ENCODE peak calls at places on chromosome 5, in eight cellular contexts. I, F, E, W, B, P, Z and C are unnamed samples.

GRCh38 chr5:139740138-139740992 is 55.2 kb upstream of the PSD2 start:
- DNase-seq in I (no peak), F (no peak), E (no peak), W (no peak), B (no peak), P (no peak), Z (no peak), C (no peak)

GRCh38 chr5:127518319-127518621 is 830 bp downstream of the PRRC1 start:
- DNase-seq in I (no peak), F (peak; percentile 60), E (no peak), W (no peak), B (no peak), P (no peak), Z (no peak), C (no peak)

GRCh38 chr5:137923856-137924255 is 34.6 kb downstream of the PKD2L2 start:
- DNase-seq in I (no peak), F (no peak), E (no peak), W (peak; percentile 6), B (no peak), P (no peak), Z (no peak), C (no peak)

GRCh38 chr5:139763584-139764249 is 31.9 kb upstream of the PSD2 start:
- DNase-seq in I (no peak), F (no peak), E (no peak), W (no peak), B (no peak), P (no peak), Z (no peak), C (no peak)

GRCh38 chr5:74316064-74316586 is 324.4 kb downstream of the ENC1 start:
- DNase-seq in I (no peak), F (peak; percentile 99), E (peak; percentile 91), W (peak; percentile 73), B (peak; percentile 15), P (no peak), Z (peak; percentile 78), C (peak; percentile 85)

GRCh38 chr5:98365126-98365525 is 408.3 kb upstream of the RGMB start:
- DNase-seq in I (no peak), F (no peak), E (no peak), W (no peak), B (no peak), P (peak; percentile 56), Z (no peak), C (no peak)

GRCh38 chr5:138664276-138664943 is 88.8 kb upstream of the CTNNA1 start:
- DNase-seq in I (no peak), F (peak; percentile 89), E (peak; percentile 65), W (peak; percentile 57), B (no peak), P (no peak), Z (no peak), C (no peak)

GRCh38 chr5:177366528-177367322 is 9.0 kb downstream of the RGS14 start:
- DNase-seq in I (peak; percentile 89), F (no peak), E (no peak), W (peak; percentile 97), B (peak; percentile 75), P (peak; percentile 95), Z (peak; percentile 96), C (no peak)

GRCh38 chr5:39671421-39672110 is 246.8 kb upstream of the DAB2 start:
- DNase-seq in I (no peak), F (no peak), E (no peak), W (no peak), B (no peak), P (no peak), Z (no peak), C (no peak)

GRCh38 chr5:100518377-100518776 is 16.8 kb upstream of the FAM174A start:
- DNase-seq in I (no peak), F (no peak), E (no peak), W (no peak), B (no peak), P (no peak), Z (no peak), C (no peak)

GRCh38 chr5:150523472-150524350 is 15.8 kb downstream of the NDST1 start:
- DNase-seq in I (no peak), F (peak; percentile 39), E (no peak), W (peak; percentile 63), B (peak; percentile 73), P (peak; percentile 59), Z (peak; percentile 48), C (peak; percentile 66)

GRCh38 chr5:74401566-74402320 is 238.8 kb downstream of the ENC1 start:
- DNase-seq in I (no peak), F (no peak), E (no peak), W (no peak), B (no peak), P (no peak), Z (no peak), C (no peak)

GRCh38 chr5:130337179-130337888 is 433.1 kb downstream of the CHSY3 start:
- DNase-seq in I (no peak), F (peak; percentile 27), E (no peak), W (peak; percentile 36), B (no peak), P (no peak), Z (no peak), C (no peak)

GRCh38 chr5:154214236-154215106 is 23.9 kb downstream of the GALNT10 start:
- DNase-seq in I (no peak), F (peak; percentile 82), E (no peak), W (no peak), B (no peak), P (no peak), Z (no peak), C (no peak)

GRCh38 chr5:126631920-126632319 is 31.2 kb downstream of the PHAX start:
- DNase-seq in I (no peak), F (no peak), E (no peak), W (no peak), B (peak; percentile 12), P (no peak), Z (no peak), C (no peak)

DNA sequence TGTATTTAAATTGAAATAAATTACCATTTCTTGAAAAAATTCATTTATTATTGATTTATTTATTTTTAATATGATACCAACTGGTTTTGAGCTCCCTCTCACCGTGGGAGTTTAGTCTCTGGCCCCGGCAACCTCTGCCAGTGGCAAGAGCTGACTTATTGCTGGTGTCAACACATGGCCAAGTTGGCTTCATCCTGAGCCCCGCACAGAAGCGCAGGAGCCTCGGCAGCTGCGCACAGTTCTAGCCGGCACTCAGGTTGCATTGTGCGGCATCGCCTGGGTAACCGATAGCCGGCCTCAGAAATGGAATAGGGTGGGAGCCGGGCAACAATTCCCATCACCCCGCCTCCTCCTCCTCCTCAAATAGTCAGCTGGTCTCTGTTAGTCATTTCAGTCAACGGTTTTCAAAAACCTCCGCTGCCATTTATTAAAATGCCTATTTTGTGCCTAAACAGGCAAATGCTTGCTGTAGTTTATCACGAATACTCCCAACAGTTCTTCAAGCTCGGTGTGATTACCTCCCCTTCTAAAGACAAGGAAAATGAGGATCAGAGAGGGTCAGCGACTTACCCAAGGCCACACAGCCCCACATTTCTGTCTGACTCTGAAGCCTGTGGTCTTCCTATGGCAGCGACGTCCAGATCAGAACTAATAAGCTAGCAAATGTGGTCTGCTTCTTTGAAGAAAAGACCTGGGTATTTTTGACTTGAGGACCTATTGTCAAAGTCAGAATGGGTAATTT is 15.7 kb upstream of the MSX2 start:
- DNase-seq in I (no peak), F (no peak), E (no peak), W (no peak), B (no peak), P (no peak), Z (no peak), C (no peak)
- H3K27me3 ChIP-seq in I (peaks cover 95% of the 10 kb centered on the region), F (no peaks in the 10 kb centered on the region), E (peaks cover 4% of the 10 kb centered on the region), W (no peaks in the 10 kb centered on the region), B (peaks cover 25% of the 10 kb centered on the region), P (no peaks in the 10 kb centered on the region), Z (peaks cover 23% of the 10 kb centered on the region), C (peaks cover 4% of the 10 kb centered on the region)

GRCh38 chr5:143432658-143433239 is 29.3 kb upstream of the NR3C1 start:
- DNase-seq in I (no peak), F (no peak), E (no peak), W (peak; percentile 14), B (peak; percentile 22), P (no peak), Z (no peak), C (no peak)

GRCh38 chr5:143435207-143435657 is 31.7 kb upstream of the NR3C1 start:
- DNase-seq in I (no peak), F (no peak), E (no peak), W (no peak), B (no peak), P (peak; percentile 24), Z (peak; percentile 23), C (no peak)

GRCh38 chr5:143436871-143437270 is 33.4 kb upstream of the NR3C1 start:
- DNase-seq in I (no peak), F (peak; percentile 42), E (no peak), W (no peak), B (no peak), P (no peak), Z (no peak), C (no peak)

GRCh38 chr5:143433680-143434079 is 30.2 kb upstream of the NR3C1 start:
- DNase-seq in I (no peak), F (no peak), E (no peak), W (no peak), B (no peak), P (no peak), Z (no peak), C (no peak)

DNA sequence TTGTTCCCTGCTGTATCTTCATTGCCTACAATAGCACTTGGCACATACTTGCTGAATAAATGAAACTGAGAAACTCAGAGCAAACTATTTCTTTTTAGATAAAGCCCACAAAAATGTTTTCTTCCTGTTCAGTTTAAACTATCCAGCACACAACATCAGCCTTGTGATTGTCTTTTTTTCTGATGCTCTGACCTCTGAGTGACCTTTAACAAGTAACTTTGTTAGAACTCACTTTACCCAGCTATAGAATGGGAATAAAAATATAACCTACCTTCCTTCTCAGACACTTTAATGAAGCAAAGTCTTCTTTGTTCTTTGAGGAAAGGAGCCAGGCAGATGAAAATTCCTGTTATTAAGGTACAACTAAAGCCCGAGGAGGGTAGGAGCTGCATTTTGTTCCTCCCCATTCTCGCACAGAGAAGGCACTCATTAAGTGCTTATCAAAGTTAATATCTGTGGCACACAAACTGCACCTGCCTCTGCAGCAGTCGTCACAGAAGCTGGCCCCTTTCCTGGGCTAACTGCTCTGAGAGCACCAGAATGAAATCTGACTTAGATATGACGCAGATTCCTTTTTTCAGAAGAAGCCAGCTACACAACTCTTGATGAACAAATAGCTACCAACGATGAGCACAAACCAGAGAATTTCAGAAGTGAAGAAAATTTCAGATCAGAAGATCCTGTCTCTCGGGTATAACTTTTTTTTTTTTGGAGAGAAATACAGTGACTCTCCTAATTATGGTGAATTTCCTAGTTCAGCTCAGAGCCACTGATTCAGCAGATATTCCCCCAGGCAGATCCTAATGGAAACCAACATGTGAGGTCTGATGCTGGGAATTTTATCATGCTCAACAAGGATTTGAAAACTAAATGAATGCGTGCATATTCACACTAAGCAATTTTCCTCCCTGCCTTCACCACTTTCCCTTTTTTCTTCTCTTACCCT is 31.0 kb upstream of the NR3C1 start:
- DNase-seq in I (no peak), F (no peak), E (no peak), W (no peak), B (no peak), P (no peak), Z (no peak), C (no peak)
- H3K4me3 ChIP-seq in I (peak overlapping the region; percentile 26), F (no peak overlapping the region), E (peak overlapping the region; percentile 47), W (no peak overlapping the region), B (no peak overlapping the region), P (no peak overlapping the region), Z (no peak overlapping the region), C (no peak overlapping the region)

GRCh38 chr5:178711572-178711971 is 18.9 kb downstream of the ZNF354A start:
- DNase-seq in I (no peak), F (no peak), E (no peak), W (no peak), B (no peak), P (no peak), Z (no peak), C (no peak)
- H3K9me3 ChIP-seq in I (peaks cover 100% of the 10 kb centered on the region), F (peaks cover 66% of the 10 kb centered on the region), E (peaks cover 29% of the 10 kb centered on the region), W (peaks cover 54% of the 10 kb centered on the region), B (peaks cover 84% of the 10 kb centered on the region), P (no peaks in the 10 kb centered on the region), Z (peaks cover 92% of the 10 kb centered on the region), C (peaks cover 86% of the 10 kb centered on the region)

GRCh38 chr5:91128604-91129003 is 254.5 kb downstream of the ARRDC3 start:
- DNase-seq in I (no peak), F (no peak), E (no peak), W (no peak), B (no peak), P (no peak), Z (no peak), C (no peak)
- H3K27me3 ChIP-seq in I (no peaks in the 10 kb centered on the region), F (no peaks in the 10 kb centered on the region), E (no peaks in the 10 kb centered on the region), W (no peaks in the 10 kb centered on the region), B (no peaks in the 10 kb centered on the region), P (no peaks in the 10 kb centered on the region), Z (no peaks in the 10 kb centered on the region), C (no peaks in the 10 kb centered on the region)